ENCODE peak calls at places on chromosomes 2 and 18, in six cellular contexts. A is AG10803, E is adrenal gland, W is left lung, D is brain microvascular endothelial cell, L is fibroblast of lung. I is an unnamed sample.

GRCh38 chr2:164898475-164898874 is 56.9 kb downstream of the SLC38A11 start:
- DNase-seq in W (no peak), L (peak), A (peak), E (peak), D (peak), I (no peak)

GRCh38 chr2:37472959-37473358 is 128.5 kb downstream of the QPCT start:
- DNase-seq in E (no peak), D (peak), A (peak), L (peak), W (peak), I (no peak)

GRCh38 chr18:51446571-51447210 is 249.2 kb upstream of the MEX3C start:
- DNase-seq in L (no peak), E (no peak), A (no peak), D (no peak), W (no peak), I (no peak)

GRCh38 chr2:197135806-197136205 is 174.8 kb downstream of the ANKRD44 start:
- DNase-seq in D (no peak), L (no peak), A (no peak), W (no peak), E (no peak), I (no peak)

GRCh38 chr2:143158098-143158497 is 28.9 kb downstream of the ARHGAP15 start:
- DNase-seq in E (no peak), W (no peak), D (no peak), L (no peak), A (no peak), I (no peak)

GRCh38 chr2:225472161-225472560 is 72.7 kb downstream of the NYAP2 start:
- DNase-seq in D (no peak), L (no peak), A (no peak), E (no peak), W (no peak), I (no peak)

GRCh38 chr18:13416848-13417247 is 198.3 kb downstream of the LDLRAD4 start:
- DNase-seq in A (no peak), D (no peak), W (peak), E (no peak), L (no peak), I (no peak)

GRCh38 chr2:76120176-76120575 is 409.5 kb upstream of the GCFC2 start:
- DNase-seq in W (no peak), L (no peak), A (no peak), D (no peak), E (no peak), I (no peak)

DNA sequence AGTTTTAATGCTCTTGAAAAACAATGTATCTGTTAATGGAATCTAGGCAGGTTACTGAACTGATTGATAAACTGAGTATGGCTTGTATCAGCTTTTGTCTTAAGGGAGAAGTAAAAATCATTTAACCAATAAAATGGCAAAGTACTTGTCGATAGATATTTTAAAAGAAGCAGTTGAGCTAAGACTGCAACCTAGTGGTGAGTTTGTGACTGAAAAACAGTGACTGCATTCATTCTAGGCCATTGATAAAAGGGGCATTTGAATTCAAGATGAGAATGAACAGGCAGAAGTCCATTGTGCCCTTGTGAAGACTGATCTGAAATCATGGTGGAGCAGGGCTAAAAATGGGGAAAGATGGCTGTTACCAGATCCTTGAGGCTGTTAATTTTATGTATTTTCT is 59.4 kb upstream of the MSTN start:
- DNase-seq in D (peak), E (no peak), A (peak), L (peak), W (no peak), I (no peak)
- TF ChIP-seq CTCF in D (peak), E (peak), A (peak), L (peak), W (no peak), I (no peak)

GRCh38 chr2:47017541-47017940 is 101.9 kb upstream of the MCFD2 start:
- DNase-seq in W (no peak), D (no peak), E (no peak), L (no peak), A (no peak), I (no peak)

GRCh38 chr2:47014564-47015051 is 99.0 kb upstream of the MCFD2 start:
- DNase-seq in W (no peak), A (peak), D (no peak), L (no peak), E (peak), I (no peak)

GRCh38 chr2:47015206-47015605 is 99.6 kb upstream of the MCFD2 start:
- DNase-seq in L (peak), E (no peak), W (no peak), A (no peak), D (no peak), I (no peak)

GRCh38 chr2:47015730-47016129 is 100.1 kb upstream of the MCFD2 start:
- DNase-seq in W (no peak), D (no peak), E (no peak), A (no peak), L (no peak), I (no peak)

GRCh38 chr2:47016172-47016913 is 100.7 kb upstream of the MCFD2 start:
- DNase-seq in L (peak), D (peak), E (peak), A (peak), W (peak), I (no peak)
- TF ChIP-seq CTCF in L (peak), D (peak), E (no peak), A (peak), W (no peak), I (no peak)

GRCh38 chr2:85162746-85163301 is 29.6 kb downstream of the TCF7L1 start:
- DNase-seq in E (no peak), W (peak), A (peak), D (peak), L (peak), I (no peak)
- TF ChIP-seq CTCF in E (no peak), W (no peak), A (no peak), D (no peak), L (peak), I (no peak)

DNA sequence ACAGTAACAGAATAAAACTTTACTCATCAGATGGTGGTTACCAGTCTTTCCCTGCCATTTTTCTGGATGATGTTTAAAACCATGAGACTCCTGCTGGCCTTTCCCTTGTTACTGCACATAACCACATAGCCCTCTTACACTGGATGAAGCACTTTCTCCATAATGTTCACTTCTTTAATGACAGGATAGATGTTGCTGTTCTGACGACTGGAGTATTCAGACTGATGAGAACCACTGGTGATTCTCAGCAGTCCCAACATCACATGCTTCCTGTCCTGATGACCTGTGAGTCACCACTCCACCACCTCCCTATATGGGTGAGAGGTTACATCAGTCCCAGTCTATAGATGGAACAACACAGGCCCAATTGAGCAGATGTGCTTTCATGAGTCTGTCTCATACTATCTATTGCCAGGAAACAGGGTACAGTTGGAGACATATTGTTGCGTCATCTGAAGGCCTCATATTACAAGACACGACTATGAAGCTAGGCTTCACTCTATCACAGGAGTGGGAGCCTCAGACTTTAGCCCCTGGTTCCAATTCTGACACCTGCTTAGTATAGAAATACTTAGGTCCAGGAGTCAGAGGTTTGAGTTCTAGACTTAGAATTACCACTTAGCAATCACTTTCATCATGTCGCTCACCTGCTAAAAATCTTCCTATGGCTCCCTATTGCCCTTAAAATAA is 145.7 kb upstream of the KLF7 start:
- DNase-seq in L (peak), D (peak), E (peak), A (peak), W (peak), I (no peak)
- TF ChIP-seq CTCF in L (peak), D (peak), E (no peak), A (peak), W (no peak), I (no peak)

GRCh38 chr2:15429032-15429431 is 132.1 kb downstream of the NBAS start:
- DNase-seq in A (no peak), E (no peak), L (no peak), W (no peak), D (no peak), I (no peak)
- TF ChIP-seq CTCF in A (no peak), E (no peak), L (no peak), W (no peak), D (no peak), I (no peak)

I was measured in activated B cell treated with CpG ODN at 0.5 μM for 24 hours.